ENCODE peak calls at places on chromosome 3, in four cellular contexts. One of them, this sample, is unnamed.

GRCh38 chr3:132721479-132722164 is 587 bp downstream of the NPHP3 start:
- DNase-seq in GM23248: peak
- DNase-seq in neural progenitor cell: peak
- DNase-seq in PC-3: peak
- DNase-seq in this sample: peak

GRCh38 chr3:16908408-16908807 is 23.7 kb downstream of the PLCL2 start:
- DNase-seq in GM23248: no peak
- DNase-seq in PC-3: no peak
- DNase-seq in neural progenitor cell: no peak
- DNase-seq in this sample: no peak

GRCh38 chr3:111691293-111691909 is 96.3 kb upstream of the ZBED2 start:
- DNase-seq in PC-3: peak
- DNase-seq in neural progenitor cell: peak
- DNase-seq in GM23248: peak
- DNase-seq in this sample: peak

GRCh38 chr3:87486115-87486514 is 209.7 kb upstream of the POU1F1 start:
- DNase-seq in PC-3: no peak
- DNase-seq in GM23248: no peak
- DNase-seq in neural progenitor cell: no peak
- DNase-seq in this sample: no peak

GRCh38 chr3:30680789-30681188 is 74.4 kb downstream of the TGFBR2 start:
- DNase-seq in GM23248: peak
- DNase-seq in PC-3: no peak
- DNase-seq in neural progenitor cell: peak
- DNase-seq in this sample: no peak

GRCh38 chr3:30873667-30874066 is 20.8 kb downstream of the GADL1 start:
- DNase-seq in neural progenitor cell: no peak
- DNase-seq in GM23248: peak
- DNase-seq in PC-3: no peak
- DNase-seq in this sample: peak

GRCh38 chr3:44104668-44105321 is 136.9 kb upstream of the TOPAZ1 start:
- DNase-seq in neural progenitor cell: no peak
- DNase-seq in PC-3: peak
- DNase-seq in GM23248: peak
- DNase-seq in this sample: peak

GRCh38 chr3:124700880-124701684 is 29.2 kb upstream of the UMPS start:
- DNase-seq in neural progenitor cell: peak
- DNase-seq in GM23248: peak
- DNase-seq in PC-3: peak
- DNase-seq in this sample: peak

GRCh38 chr3:66428733-66429132 is 72.1 kb downstream of the LRIG1 start:
- DNase-seq in neural progenitor cell: no peak
- DNase-seq in PC-3: peak
- DNase-seq in GM23248: peak
- DNase-seq in this sample: peak

GRCh38 chr3:143201066-143201465 is 81.5 kb downstream of the CHST2 start:
- DNase-seq in PC-3: no peak
- DNase-seq in GM23248: peak
- DNase-seq in neural progenitor cell: no peak
- DNase-seq in this sample: no peak

GRCh38 chr3:188581791-188582190 is 427.8 kb downstream of the LPP start:
- DNase-seq in GM23248: no peak
- DNase-seq in neural progenitor cell: no peak
- DNase-seq in PC-3: no peak
- DNase-seq in this sample: no peak

GRCh38 chr3:39264053-39264452 is 15.8 kb downstream of the CX3CR1 start:
- DNase-seq in PC-3: no peak
- DNase-seq in GM23248: no peak
- DNase-seq in neural progenitor cell: no peak
- DNase-seq in this sample: no peak

GRCh38 chr3:23961064-23961463 is 16.0 kb downstream of the NR1D2 start:
- DNase-seq in GM23248: peak
- DNase-seq in neural progenitor cell: no peak
- DNase-seq in PC-3: no peak
- DNase-seq in this sample: no peak

DNA sequence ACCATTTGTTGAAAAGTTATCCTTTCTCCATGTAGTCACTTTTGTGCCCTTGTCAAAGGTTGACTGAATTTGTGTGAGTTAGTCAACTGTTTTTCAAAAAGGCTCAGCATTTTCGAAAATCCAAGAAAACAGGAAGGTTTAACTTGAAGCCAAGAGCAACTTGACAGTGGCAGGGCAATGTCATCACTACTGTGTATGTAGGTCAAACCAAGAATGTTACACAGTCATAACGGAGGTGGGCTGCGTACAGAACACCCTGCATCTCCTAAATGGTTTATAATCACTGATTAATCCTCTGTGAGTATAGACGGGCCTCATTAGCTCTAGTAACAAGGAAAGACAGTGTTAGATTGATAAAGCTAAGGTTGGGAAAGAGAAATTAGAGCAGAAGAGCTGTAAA is 1064.9 kb downstream of the FHIT start:
- DNase-seq in GM23248: no peak
- DNase-seq in neural progenitor cell: no peak
- DNase-seq in PC-3: no peak
- DNase-seq in this sample: no peak
- TF ChIP-seq EZH2phosphoT487 in GM23248: no peak
- TF ChIP-seq EZH2phosphoT487 in neural progenitor cell: no peak
- TF ChIP-seq EZH2phosphoT487 in PC-3: no peak
- TF ChIP-seq EZH2phosphoT487 in this sample: no peak

DNA sequence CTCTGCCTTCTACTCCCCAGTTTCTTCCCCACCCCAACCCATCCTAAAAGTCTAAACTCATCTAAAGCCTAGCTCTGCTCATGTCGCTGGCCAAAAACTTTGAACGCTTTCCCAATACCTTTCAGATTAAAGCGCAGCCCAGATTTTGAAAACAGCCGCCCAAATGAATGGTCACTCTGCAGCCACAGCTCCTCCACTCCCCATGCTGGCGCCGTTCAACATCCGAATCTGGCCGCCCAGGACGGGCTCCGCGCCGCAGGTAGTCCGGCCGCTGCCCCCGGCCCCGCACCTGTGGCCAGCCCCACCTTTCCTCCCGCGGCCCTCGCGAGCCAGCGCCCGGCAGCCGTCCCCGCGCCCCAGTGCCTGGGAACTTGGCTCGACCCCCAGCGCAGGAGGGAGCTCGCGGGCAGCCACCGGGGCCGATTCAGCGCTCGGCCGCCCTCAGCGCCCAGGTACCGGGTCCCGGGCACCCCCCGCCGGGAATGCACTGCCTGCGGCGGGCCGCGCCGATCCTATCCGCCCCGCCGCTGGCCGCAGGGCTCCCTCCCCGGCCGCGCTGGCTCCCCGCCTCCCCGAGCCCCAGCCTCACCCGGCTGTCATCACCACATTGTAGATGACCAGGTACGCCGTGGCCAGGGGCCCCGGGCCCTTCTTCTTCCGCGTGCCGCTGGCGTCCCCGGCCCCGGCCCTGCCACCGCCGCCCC is 417 bp downstream of the HACD2 start:
- DNase-seq in neural progenitor cell: no peak
- DNase-seq in GM23248: peak
- DNase-seq in PC-3: peak
- DNase-seq in this sample: peak
- TF ChIP-seq EZH2phosphoT487 in neural progenitor cell: no peak
- TF ChIP-seq EZH2phosphoT487 in GM23248: no peak
- TF ChIP-seq EZH2phosphoT487 in PC-3: no peak
- TF ChIP-seq EZH2phosphoT487 in this sample: no peak

GRCh38 chr3:129310111-129310601 is 31.5 kb downstream of the HMCES start:
- DNase-seq in PC-3: peak
- DNase-seq in GM23248: no peak
- DNase-seq in neural progenitor cell: no peak
- DNase-seq in this sample: peak
- TF ChIP-seq EZH2phosphoT487 in PC-3: no peak
- TF ChIP-seq EZH2phosphoT487 in GM23248: no peak
- TF ChIP-seq EZH2phosphoT487 in neural progenitor cell: no peak
- TF ChIP-seq EZH2phosphoT487 in this sample: no peak

DNA sequence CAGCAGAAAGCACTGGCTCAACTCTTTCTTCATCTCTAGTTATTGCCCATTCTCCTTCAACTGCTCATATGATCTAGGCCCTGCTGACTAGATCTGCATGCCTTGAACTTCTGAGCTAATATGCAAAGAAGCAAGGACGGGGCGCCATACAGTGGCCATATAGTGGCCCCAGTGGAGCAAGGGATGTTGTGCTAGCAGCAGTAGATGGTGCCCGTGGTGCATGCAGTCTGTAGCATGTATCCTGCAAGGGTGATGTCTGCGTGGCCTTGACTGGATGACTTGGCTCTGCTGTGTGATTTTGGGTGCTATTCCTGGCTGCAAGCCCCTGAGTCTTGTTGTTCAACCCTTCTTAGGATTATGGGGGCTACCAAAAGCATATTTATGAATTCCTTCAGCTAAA is 12.2 kb upstream of the NMD3 start:
- DNase-seq in GM23248: no peak
- DNase-seq in neural progenitor cell: no peak
- DNase-seq in PC-3: peak
- DNase-seq in this sample: no peak
- TF ChIP-seq EZH2phosphoT487 in GM23248: no peak
- TF ChIP-seq EZH2phosphoT487 in neural progenitor cell: no peak
- TF ChIP-seq EZH2phosphoT487 in PC-3: no peak
- TF ChIP-seq EZH2phosphoT487 in this sample: no peak

GRCh38 chr3:1692428-1692827 is 406.2 kb upstream of the CNTN4 start:
- DNase-seq in GM23248: no peak
- DNase-seq in neural progenitor cell: no peak
- DNase-seq in PC-3: no peak
- DNase-seq in this sample: no peak

GRCh38 chr3:1696654-1697275 is 401.9 kb upstream of the CNTN4 start:
- DNase-seq in neural progenitor cell: no peak
- DNase-seq in GM23248: no peak
- DNase-seq in PC-3: no peak
- DNase-seq in this sample: no peak

GRCh38 chr3:1693145-1693544 is 405.5 kb upstream of the CNTN4 start:
- DNase-seq in GM23248: no peak
- DNase-seq in PC-3: no peak
- DNase-seq in neural progenitor cell: no peak
- DNase-seq in this sample: no peak
- TF ChIP-seq EZH2phosphoT487 in GM23248: no peak
- TF ChIP-seq EZH2phosphoT487 in PC-3: no peak
- TF ChIP-seq EZH2phosphoT487 in neural progenitor cell: no peak
- TF ChIP-seq EZH2phosphoT487 in this sample: no peak

GRCh38 chr3:99366663-99367429 is 271.5 kb upstream of the COL8A1 start:
- DNase-seq in GM23248: no peak
- DNase-seq in PC-3: peak
- DNase-seq in neural progenitor cell: peak
- DNase-seq in this sample: no peak
- TF ChIP-seq EZH2phosphoT487 in GM23248: no peak
- TF ChIP-seq EZH2phosphoT487 in PC-3: no peak
- TF ChIP-seq EZH2phosphoT487 in neural progenitor cell: no peak
- TF ChIP-seq EZH2phosphoT487 in this sample: no peak

GRCh38 chr3:141776885-141777284 is 13.7 kb downstream of the GRK7 start:
- DNase-seq in PC-3: no peak
- DNase-seq in neural progenitor cell: no peak
- DNase-seq in GM23248: no peak
- DNase-seq in this sample: no peak
- TF ChIP-seq EZH2phosphoT487 in PC-3: no peak
- TF ChIP-seq EZH2phosphoT487 in neural progenitor cell: no peak
- TF ChIP-seq EZH2phosphoT487 in GM23248: no peak
- TF ChIP-seq EZH2phosphoT487 in this sample: no peak

DNA sequence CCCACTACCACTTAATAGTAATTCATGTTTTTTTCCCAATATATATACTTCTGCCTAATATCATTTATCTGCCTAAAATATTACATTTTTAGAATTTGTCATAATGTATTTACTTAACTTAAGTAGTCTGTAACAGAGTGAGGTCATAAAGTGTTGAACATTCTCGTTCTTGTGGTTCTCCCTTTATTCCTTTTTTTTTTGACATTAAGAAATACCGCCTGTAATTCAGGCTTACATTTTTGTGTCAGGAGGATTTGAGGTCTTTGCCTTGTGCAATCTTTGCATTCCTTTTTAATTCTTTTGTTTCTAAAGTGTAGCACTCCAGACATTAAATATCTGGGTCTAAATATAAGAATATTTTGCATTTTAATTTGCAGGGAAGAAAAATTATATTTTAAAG is 315.4 kb downstream of the PTPRG start:
- DNase-seq in PC-3: no peak
- DNase-seq in GM23248: peak
- DNase-seq in neural progenitor cell: no peak
- DNase-seq in this sample: no peak
- TF ChIP-seq EZH2phosphoT487 in PC-3: no peak
- TF ChIP-seq EZH2phosphoT487 in GM23248: no peak
- TF ChIP-seq EZH2phosphoT487 in neural progenitor cell: no peak
- TF ChIP-seq EZH2phosphoT487 in this sample: no peak

DNA sequence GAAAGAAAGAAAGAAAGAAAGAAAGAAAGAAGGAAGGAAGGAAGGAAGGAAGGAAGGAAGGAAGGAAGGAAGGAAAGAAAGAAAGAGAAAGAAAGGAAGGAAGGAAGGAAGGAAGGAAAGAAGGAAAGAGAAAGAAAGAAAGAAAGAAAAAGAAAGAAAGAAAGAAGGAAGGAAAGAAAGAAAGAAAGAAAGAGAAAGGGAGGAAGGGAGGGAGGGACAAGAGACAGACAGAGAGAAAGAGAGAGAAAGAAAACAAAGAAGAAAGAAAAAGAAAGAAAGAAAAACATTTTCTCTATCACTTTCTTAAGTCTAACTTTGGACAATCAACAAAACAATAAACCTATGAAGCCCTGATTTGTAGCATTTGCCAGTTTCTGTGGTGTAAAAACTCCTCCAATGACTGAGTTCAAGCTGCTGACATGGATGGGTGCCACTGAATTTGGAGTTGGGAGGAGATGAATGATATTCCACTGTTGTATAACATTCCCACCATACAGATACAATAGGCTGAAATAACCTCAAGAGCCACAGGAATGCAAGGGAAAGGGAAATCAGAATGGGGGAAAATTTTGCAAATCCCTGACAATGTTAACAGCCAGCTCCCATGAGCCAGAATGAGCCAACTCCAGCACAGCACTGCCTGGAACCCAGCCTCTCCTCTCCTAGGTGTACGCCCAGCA is 15.0 kb upstream of the RTP3 start:
- DNase-seq in PC-3: peak
- DNase-seq in GM23248: peak
- DNase-seq in neural progenitor cell: no peak
- DNase-seq in this sample: no peak
- TF ChIP-seq EZH2phosphoT487 in PC-3: no peak
- TF ChIP-seq EZH2phosphoT487 in GM23248: peak
- TF ChIP-seq EZH2phosphoT487 in neural progenitor cell: no peak
- TF ChIP-seq EZH2phosphoT487 in this sample: no peak